ENCODE peak calls at places on chromosomes 2 and 18, in four cellular contexts. Y is body of pancreas, P is prostate gland, R is breast epithelium. S is an unnamed sample.

GRCh38 chr2:237096201-237096600 is 10.5 kb downstream of the COPS8 start:
- DNase-seq in R (no peak), Y (no peak), P (no peak), S (no peak)

GRCh38 chr2:134778372-134778771 is 59.6 kb upstream of the TMEM163 start:
- DNase-seq in R (no peak), P (no peak), Y (peak), S (no peak)

GRCh38 chr2:219886615-219887014 is 259.2 kb downstream of the SLC4A3 start:
- DNase-seq in P (no peak), R (no peak), Y (no peak), S (no peak)

GRCh38 chr2:119756837-119757236 is 2.9 kb upstream of the PTPN4 start:
- DNase-seq in P (no peak), R (no peak), Y (peak), S (peak)

GRCh38 chr2:160415991-160416390 is 77.6 kb downstream of the RBMS1 start:
- DNase-seq in R (no peak), P (no peak), Y (no peak), S (no peak)

GRCh38 chr2:235669269-235669831 is 175.5 kb downstream of the AGAP1 start:
- DNase-seq in Y (peak), P (peak), R (no peak), S (peak)

GRCh38 chr2:240791821-240792657 is 28.0 kb downstream of the KIF1A start:
- DNase-seq in P (no peak), Y (no peak), R (no peak), S (no peak)

GRCh38 chr2:72027426-72028161 is 120.1 kb downstream of the CYP26B1 start:
- DNase-seq in R (no peak), P (no peak), Y (no peak), S (no peak)

GRCh38 chr18:68916734-68917133 is 118.9 kb downstream of the CCDC102B start:
- DNase-seq in Y (no peak), R (no peak), P (no peak), S (no peak)

GRCh38 chr2:191245046-191245868 is at the start of gene MYO1B:
- DNase-seq in R (peak), Y (peak), P (peak), S (peak)

GRCh38 chr2:10405441-10405840 is 42.7 kb downstream of the ODC1 start:
- DNase-seq in Y (peak), P (peak), R (peak), S (no peak)

GRCh38 chr2:39932198-39932597 is 153.1 kb upstream of the THUMPD2 start:
- DNase-seq in R (no peak), Y (no peak), P (no peak), S (no peak)

GRCh38 chr2:102669401-102669800 is 50.0 kb downstream of the SLC9A2 start:
- DNase-seq in Y (no peak), P (no peak), R (no peak), S (no peak)

GRCh38 chr18:48590678-48591077 is 51.8 kb downstream of the CTIF start:
- DNase-seq in R (no peak), Y (no peak), P (no peak), S (no peak)

GRCh38 chr18:49030138-49030537 is 79.4 kb upstream of the SMAD7 start:
- DNase-seq in P (no peak), Y (no peak), R (no peak), S (no peak)

GRCh38 chr2:14828223-14828622 is 195.7 kb downstream of the LRATD1 start:
- DNase-seq in Y (no peak), P (no peak), R (no peak), S (no peak)

GRCh38 chr2:234968633-234969328 is 17.0 kb downstream of the SH3BP4 start:
- DNase-seq in R (no peak), P (no peak), Y (no peak), S (no peak)

GRCh38 chr2:236572482-236572881 is 2.9 kb downstream of the ACKR3 start:
- DNase-seq in R (no peak), Y (peak), P (no peak), S (no peak)

GRCh38 chr2:206851511-206851910 is 86.1 kb downstream of the FASTKD2 start:
- DNase-seq in P (no peak), Y (no peak), R (no peak), S (no peak)

GRCh38 chr2:192657364-192657763 is 462.6 kb upstream of the TMEFF2 start:
- DNase-seq in R (no peak), P (no peak), Y (no peak), S (no peak)

GRCh38 chr2:17851731-17852585 is 26.5 kb upstream of the KCNS3 start:
- DNase-seq in Y (peak), P (peak), R (no peak), S (peak)

GRCh38 chr18:42798606-42799005 is 316.9 kb downstream of the RIT2 start:
- DNase-seq in Y (no peak), P (no peak), R (no peak), S (no peak)

GRCh38 chr2:30106543-30106942 is 40.3 kb upstream of the YPEL5 start:
- DNase-seq in P (no peak), R (no peak), Y (no peak), S (no peak)

DNA sequence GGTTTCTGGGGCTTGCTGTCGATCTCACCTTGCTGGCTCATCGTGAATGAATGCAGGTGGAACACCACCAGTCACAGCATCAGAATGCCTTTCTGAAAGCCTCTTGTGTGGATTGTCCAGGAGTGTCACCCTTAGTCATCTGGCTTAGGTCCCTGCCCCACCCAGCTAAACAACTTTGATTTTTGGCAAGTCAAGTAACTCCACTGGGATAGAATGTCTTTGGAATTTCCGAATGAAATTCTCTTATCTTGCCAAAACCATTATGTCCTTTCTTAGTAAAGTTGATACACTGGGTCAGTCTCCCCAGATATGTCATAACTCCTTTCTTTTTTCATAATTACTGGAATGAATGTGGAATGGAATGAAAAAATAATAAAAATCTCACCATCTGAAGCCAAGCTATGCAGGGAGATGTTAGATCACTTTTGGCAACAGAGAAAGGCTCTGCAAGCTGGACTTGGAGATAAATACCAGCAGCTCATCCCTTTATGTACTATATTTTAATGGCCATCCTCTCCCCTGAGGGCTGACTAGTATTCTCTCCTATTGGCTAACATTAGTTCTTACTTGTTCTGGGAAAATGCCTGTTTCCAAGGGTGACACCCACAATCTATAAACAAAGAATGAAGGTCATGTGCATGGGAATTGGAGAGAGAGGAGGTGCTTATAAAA is 35.4 kb downstream of the INSIG2 start:
- DNase-seq in P (no peak), R (no peak), Y (peak), S (peak)
- TF ChIP-seq POLR2A in P (no peak), R (no peak), Y (no peak), S (no peak)

GRCh38 chr2:29011650-29012060 is 30.6 kb downstream of the TOGARAM2 start:
- DNase-seq in P (no peak), Y (peak), R (no peak), S (peak)
- TF ChIP-seq POLR2A in P (no peak), Y (no peak), R (no peak), S (no peak)

DNA sequence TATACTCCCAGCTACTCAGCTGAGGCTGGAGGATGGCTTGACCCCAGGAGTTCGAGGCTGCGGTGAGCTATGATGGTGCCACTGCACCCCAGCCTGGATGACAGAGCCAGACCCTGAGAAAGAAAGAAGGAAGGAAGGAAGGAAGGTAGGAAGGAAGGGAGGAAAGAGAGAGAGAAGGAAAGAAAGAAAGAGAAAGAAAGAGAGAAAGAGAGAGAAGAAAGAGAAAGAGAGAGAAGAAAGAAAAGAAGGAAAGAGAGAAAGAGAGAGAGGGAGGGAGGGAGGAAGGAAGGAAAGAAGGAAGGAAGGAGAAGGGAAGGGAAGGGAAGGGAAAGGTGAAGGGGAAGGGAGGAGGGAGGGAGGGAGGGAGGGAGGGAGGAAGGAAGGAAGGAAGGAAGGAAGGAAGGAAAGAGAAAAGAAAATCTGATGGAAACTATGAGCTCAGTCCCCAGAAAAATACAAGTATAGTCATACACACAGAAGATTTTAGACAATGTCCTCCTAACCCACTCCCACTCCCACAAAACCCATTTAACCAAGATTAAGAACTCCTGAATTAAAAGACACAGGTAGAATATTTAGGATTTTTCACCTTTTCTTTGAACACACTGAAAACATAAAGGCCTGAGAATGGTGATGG is 15.6 kb downstream of the FZD7 start:
- DNase-seq in Y (no peak), R (no peak), P (no peak), S (no peak)
- TF ChIP-seq POLR2A in Y (no peak), R (no peak), P (no peak), S (no peak)

GRCh38 chr18:67515987-67516431 is 511 bp downstream of the DSEL start:
- DNase-seq in P (peak), Y (peak), R (peak), S (peak)

GRCh38 chr18:67517224-67517765 is 775 bp upstream of the DSEL start:
- DNase-seq in P (no peak), Y (peak), R (no peak), S (no peak)

GRCh38 chr18:67514901-67515540 is 1.5 kb downstream of the DSEL start:
- DNase-seq in R (no peak), P (no peak), Y (no peak), S (no peak)

GRCh38 chr18:67518566-67518965 is 2.0 kb upstream of the DSEL start:
- DNase-seq in R (no peak), Y (no peak), P (no peak), S (no peak)

DNA sequence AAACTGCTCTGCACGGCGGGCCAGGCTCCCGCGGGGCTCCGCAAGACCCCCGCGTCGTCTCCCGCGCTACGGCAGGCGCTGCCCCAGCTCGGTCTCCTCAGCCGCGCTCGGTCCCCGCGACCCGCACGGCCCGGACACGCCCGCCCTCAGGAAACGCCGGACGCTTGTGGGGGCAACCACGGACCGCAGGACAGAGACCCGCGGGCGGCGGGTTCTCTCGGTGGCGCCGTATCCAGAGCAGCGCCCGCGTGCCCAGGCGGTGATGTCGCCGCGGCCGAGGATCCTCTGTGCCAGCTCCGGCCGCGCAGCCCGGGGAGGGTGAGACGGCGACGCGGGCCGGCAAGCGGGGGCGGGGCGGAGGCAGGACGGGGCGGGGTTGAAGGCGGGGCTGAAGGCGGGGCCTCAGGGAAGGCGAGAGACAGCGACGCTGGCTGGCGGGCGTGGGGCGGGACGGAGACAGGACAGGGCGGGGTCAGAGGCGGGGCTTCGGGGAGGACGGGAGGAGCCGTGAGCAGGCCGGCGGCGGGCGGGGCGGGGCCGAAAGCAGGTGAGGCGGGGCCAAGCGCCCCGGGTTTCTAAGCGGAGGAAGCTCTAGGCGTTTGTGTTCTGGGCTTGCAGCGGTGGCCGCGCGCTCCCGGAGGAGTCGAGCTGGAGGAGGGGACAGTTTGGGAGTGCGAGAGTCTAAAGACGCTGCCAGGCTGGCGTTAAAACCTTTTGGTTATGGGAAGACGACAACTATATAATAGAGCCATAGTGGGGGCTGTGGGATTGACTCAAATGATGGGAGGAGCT is at the start of gene DSEL:
- DNase-seq in P (peak), Y (peak), R (peak), S (peak)
- TF ChIP-seq POLR2A in P (peak), Y (peak), R (no peak), S (peak)

GRCh38 chr2:37666772-37667171 is 4.7 kb downstream of the CDC42EP3 start:
- DNase-seq in P (no peak), Y (no peak), R (no peak), S (no peak)

GRCh38 chr2:37665038-37665437 is 6.4 kb downstream of the CDC42EP3 start:
- DNase-seq in R (no peak), P (no peak), Y (no peak), S (no peak)

GRCh38 chr2:37664190-37664751 is 7.2 kb downstream of the CDC42EP3 start:
- DNase-seq in Y (no peak), R (no peak), P (no peak), S (no peak)

GRCh38 chr2:37665622-37666362 is 5.7 kb downstream of the CDC42EP3 start:
- DNase-seq in Y (no peak), P (no peak), R (no peak), S (no peak)

GRCh38 chr2:37663390-37663789 is 8.1 kb downstream of the CDC42EP3 start:
- DNase-seq in Y (no peak), P (no peak), R (no peak), S (no peak)
- TF ChIP-seq POLR2A in Y (no peak), P (no peak), R (no peak), S (no peak)

GRCh38 chr18:9334351-9335254 is at the start of gene TWSG1:
- DNase-seq in Y (peak), P (peak), R (peak), S (peak)
- TF ChIP-seq POLR2A in Y (peak), P (peak), R (no peak), S (peak)

DNA sequence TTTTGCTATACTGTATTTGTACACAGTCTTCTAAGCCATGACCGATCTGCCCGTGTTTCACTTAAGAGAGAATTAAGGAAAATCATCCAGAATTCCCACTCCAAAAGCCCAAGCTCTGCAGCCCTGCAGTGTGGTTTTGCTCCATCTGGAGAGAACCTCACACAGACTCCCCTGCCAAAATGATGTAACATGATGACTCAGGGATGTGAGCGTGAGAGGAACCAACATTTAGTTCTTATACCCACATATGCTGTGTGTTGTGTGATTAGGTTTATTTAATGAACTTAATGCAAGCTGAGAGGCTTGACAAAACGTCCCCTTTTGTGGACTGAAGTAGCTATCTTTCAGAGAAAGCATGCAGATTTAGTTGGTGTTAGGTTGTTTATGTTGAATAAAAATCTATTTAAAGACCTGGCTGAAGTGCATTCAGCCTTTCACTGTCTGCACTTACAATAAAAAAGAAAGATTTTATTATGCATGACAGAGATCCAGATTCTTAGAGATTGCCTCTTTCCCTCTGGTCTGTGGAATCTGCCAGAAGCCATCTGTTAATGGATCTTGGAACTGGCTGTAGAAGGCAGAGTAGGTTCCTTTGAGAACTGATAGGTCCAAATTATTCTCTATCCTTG is 6.3 kb downstream of the RAB12 start:
- DNase-seq in Y (no peak), R (no peak), P (peak), S (peak)
- TF ChIP-seq POLR2A in Y (no peak), R (no peak), P (no peak), S (no peak)

GRCh38 chr2:38748857-38749804 is 2.0 kb downstream of the SRSF7 start:
- DNase-seq in R (no peak), P (no peak), Y (no peak), S (no peak)
- TF ChIP-seq POLR2A in R (no peak), P (no peak), Y (no peak), S (no peak)

DNA sequence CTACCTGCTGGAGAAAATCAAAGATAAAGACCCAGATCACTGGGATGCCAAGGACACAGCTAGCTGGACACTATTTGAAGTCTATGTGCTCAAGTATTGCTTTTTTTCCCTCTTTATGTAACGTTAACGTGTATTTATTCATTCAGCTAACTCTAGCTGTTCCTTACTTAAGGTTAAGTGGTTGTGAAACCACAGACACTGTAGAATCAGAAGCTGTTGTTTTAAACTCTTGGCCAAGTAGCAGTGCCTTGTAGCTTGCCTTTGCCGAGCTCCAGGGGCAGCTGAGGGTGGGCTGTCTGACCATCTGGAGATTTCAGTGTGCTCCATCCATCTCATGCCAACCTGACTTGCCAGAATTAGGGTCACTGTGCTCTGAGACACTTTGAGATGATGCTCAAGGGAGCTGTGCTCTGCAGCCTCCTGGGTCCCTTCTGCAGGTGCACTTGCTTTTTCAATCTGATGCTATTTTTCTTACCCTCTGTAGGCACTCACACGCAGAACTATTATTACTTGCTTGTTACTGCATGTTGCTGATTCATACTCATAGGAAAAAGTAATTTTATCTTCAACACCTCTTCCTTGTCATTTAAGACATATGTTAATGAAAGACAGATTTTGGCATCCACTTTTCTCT is 116.2 kb downstream of the METTL8 start:
- DNase-seq in P (no peak), Y (no peak), R (no peak), S (no peak)
- TF ChIP-seq POLR2A in P (no peak), Y (no peak), R (no peak), S (no peak)

S was measured in tibial nerve.